ENCODE peak calls at places on chromosomes 11 and 22, in five cellular contexts. X is A549, T is HepG2, D is GM12878, F is SK-N-SH. Y is an unnamed sample.

GRCh38 chr22:30332551-30332950 is 5.8 kb upstream of the TBC1D10A start:
- DNase-seq in X (no peak), T (no peak), F (no peak), D (no peak), Y (no peak)

GRCh38 chr11:113240389-113240788 is 74.0 kb upstream of the TTC12 start:
- DNase-seq in D (no peak), T (no peak), F (no peak), X (no peak), Y (no peak)

GRCh38 chr22:35582218-35582860 is 34.8 kb downstream of the MB start:
- DNase-seq in X (no peak), T (no peak), F (no peak), D (no peak), Y (no peak)

GRCh38 chr11:1221848-1222311 is 986 bp upstream of the MUC5B start:
- DNase-seq in F (peak), D (no peak), T (no peak), X (no peak), Y (no peak)

GRCh38 chr22:26589367-26589844 is 526 bp downstream of the TPST2 start:
- DNase-seq in F (peak), T (no peak), X (peak), D (no peak), Y (peak)

GRCh38 chr11:109697140-109697843 is 275.3 kb downstream of the C11orf87 start:
- DNase-seq in F (peak), T (peak), D (no peak), X (peak), Y (peak)

GRCh38 chr11:80473562-80473961 is 1032.7 kb upstream of the TENM4 start:
- DNase-seq in F (no peak), T (no peak), X (no peak), D (peak), Y (no peak)

GRCh38 chr22:22343603-22344276 is 99.2 kb downstream of the VPREB1 start:
- DNase-seq in F (no peak), T (no peak), D (no peak), X (no peak), Y (no peak)

GRCh38 chr11:65112551-65113360 is 1.1 kb downstream of the TM7SF2 start:
- DNase-seq in X (peak), T (peak), D (no peak), F (peak), Y (peak)

GRCh38 chr22:49964136-49964492 is 3.5 kb downstream of the PIM3 start:
- DNase-seq in F (peak), T (no peak), D (no peak), X (no peak), Y (no peak)

GRCh38 chr11:104096900-104097299 is 60.5 kb downstream of the DDI1 start:
- DNase-seq in T (no peak), X (no peak), D (no peak), F (no peak), Y (no peak)

GRCh38 chr11:76674517-76675400 is 4.2 kb upstream of the LRRC32 start:
- DNase-seq in F (no peak), T (no peak), D (peak), X (no peak), Y (no peak)

GRCh38 chr11:118263694-118264567 is at the start of gene MPZL2:
- DNase-seq in D (no peak), X (no peak), T (peak), F (no peak), Y (no peak)

GRCh38 chr22:29463487-29464088 is 16.4 kb upstream of the NEFH start:
- DNase-seq in F (no peak), D (no peak), X (no peak), T (no peak), Y (no peak)

GRCh38 chr11:134124660-134125451 is 56.0 kb downstream of the JAM3 start:
- DNase-seq in D (no peak), X (no peak), F (peak), T (no peak), Y (no peak)

GRCh38 chr22:49517721-49518120 is 310.0 kb downstream of the BRD1 start:
- DNase-seq in X (no peak), F (no peak), D (no peak), T (no peak), Y (no peak)

GRCh38 chr22:46237453-46238158 is 12.5 kb downstream of the CDPF1 start:
- DNase-seq in T (no peak), F (no peak), X (no peak), D (no peak), Y (no peak)

GRCh38 chr11:17793642-17794170 is 59.1 kb downstream of the KCNC1 start:
- DNase-seq in X (no peak), D (no peak), F (no peak), T (no peak), Y (no peak)

GRCh38 chr11:85685131-85685819 is 720 bp downstream of the CCDC89 start:
- DNase-seq in D (no peak), F (peak), T (no peak), X (no peak), Y (no peak)

GRCh38 chr22:45503816-45504702 is 1.4 kb downstream of the FBLN1 start:
- DNase-seq in T (no peak), D (no peak), F (peak), X (no peak), Y (no peak)

GRCh38 chr11:50080256-50080655 is 47.6 kb downstream of the OR4C45 start:
- DNase-seq in D (no peak), T (no peak), F (no peak), X (no peak), Y (no peak)

GRCh38 chr11:134355656-134356055 is 23.9 kb downstream of the GLB1L2 start:
- DNase-seq in T (no peak), F (no peak), X (no peak), D (no peak), Y (no peak)

GRCh38 chr22:22400099-22400498 is 108.4 kb downstream of the ZNF280B start:
- DNase-seq in T (no peak), D (no peak), X (no peak), F (no peak), Y (peak)

GRCh38 chr11:57562596-57562995 is 4.9 kb downstream of the UBE2L6 start:
- DNase-seq in X (peak), F (no peak), T (no peak), D (no peak), Y (no peak)

GRCh38 chr11:20501971-20502370 is 97.4 kb upstream of the SLC6A5 start:
- DNase-seq in F (no peak), T (no peak), D (no peak), X (no peak), Y (no peak)

GRCh38 chr11:113850188-113850587 is 25.2 kb downstream of the USP28 start:
- DNase-seq in D (no peak), F (no peak), X (no peak), T (no peak), Y (no peak)

GRCh38 chr11:121236115-121237001 is 56.2 kb upstream of the SC5D start:
- DNase-seq in X (no peak), T (no peak), D (peak), F (no peak), Y (no peak)
- TF ChIP-seq CHD2 in X (no peak), T (no peak), D (no peak), F (no peak), Y (no peak)

GRCh38 chr11:68145120-68145866 is 24.1 kb upstream of the CHKA start:
- DNase-seq in F (no peak), D (no peak), X (peak), T (peak), Y (no peak)
- TF ChIP-seq CHD2 in F (no peak), D (no peak), X (no peak), T (no peak), Y (no peak)

DNA sequence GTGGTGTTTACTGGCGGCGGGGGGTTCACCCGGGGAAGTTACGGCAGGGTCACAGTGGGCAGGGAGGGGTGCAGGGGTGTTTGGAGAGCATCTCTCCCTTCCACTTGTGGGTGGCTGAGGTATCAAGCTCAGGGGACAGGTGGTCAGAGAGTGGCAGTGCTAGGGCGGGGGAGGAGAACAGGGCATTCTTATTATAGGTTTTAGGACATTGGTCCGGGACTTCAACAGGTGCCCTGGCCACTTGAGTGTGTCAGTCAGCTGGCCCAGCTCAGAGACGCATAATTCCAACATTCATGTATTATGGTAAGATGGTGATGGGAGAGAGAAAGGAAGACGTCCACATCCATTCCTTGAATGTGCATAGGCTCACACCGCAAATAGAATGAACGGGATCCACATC is 101.7 kb downstream of the TEAD1 start:
- DNase-seq in D (no peak), X (no peak), F (no peak), T (no peak), Y (no peak)
- TF ChIP-seq CHD2 in D (no peak), X (no peak), F (no peak), T (no peak), Y (no peak)

DNA sequence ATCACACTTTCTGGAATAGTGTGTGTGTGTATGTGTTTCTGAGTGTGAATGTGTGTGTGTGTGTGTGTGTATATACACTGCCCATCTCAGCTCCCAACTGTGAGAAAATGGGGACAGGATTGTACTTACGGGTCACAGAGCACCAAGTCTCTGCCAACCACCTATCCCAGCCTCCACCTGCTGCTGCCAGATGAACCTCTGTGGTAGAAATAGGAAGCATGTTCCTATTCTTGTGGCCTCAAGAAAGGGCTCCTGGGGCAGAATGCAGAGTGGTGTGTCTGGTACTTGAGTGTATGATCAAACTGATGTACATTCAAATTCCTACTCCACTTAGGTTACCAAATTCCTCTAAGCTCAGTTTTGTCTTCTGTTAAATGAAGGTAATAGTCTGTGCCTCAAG is 14.6 kb downstream of the UBASH3B start:
- DNase-seq in D (no peak), X (no peak), T (no peak), F (no peak), Y (no peak)
- TF ChIP-seq CHD2 in D (no peak), X (no peak), T (no peak), F (no peak), Y (no peak)

GRCh38 chr11:2305862-2306823 is 4.3 kb downstream of the TSPAN32 start:
- DNase-seq in D (no peak), T (no peak), F (peak), X (no peak), Y (no peak)

GRCh38 chr11:2302844-2303626 is 1.2 kb downstream of the TSPAN32 start:
- DNase-seq in T (no peak), D (no peak), F (peak), X (no peak), Y (no peak)

GRCh38 chr11:2303627-2304155 is 1.9 kb downstream of the TSPAN32 start:
- DNase-seq in D (no peak), T (no peak), F (peak), X (no peak), Y (peak)

GRCh38 chr11:2305140-2305861 is 3.5 kb downstream of the TSPAN32 start:
- DNase-seq in T (peak), D (peak), F (peak), X (peak), Y (peak)

GRCh38 chr11:2304156-2305139 is 2.6 kb downstream of the TSPAN32 start:
- DNase-seq in X (no peak), D (no peak), F (peak), T (no peak), Y (no peak)
- TF ChIP-seq CHD2 in X (no peak), D (no peak), F (no peak), T (no peak), Y (no peak)

GRCh38 chr22:37462426-37462825 is 23.8 kb downstream of the MFNG start:
- DNase-seq in X (no peak), F (peak), D (no peak), T (no peak), Y (no peak)

GRCh38 chr22:37456351-37456750 is 29.1 kb upstream of the ELFN2 start:
- DNase-seq in X (no peak), T (no peak), D (no peak), F (no peak), Y (no peak)

GRCh38 chr22:37457093-37457893 is 28.9 kb downstream of the MFNG start:
- DNase-seq in D (peak), F (peak), X (peak), T (peak), Y (peak)

GRCh38 chr22:37460684-37461083 is 25.5 kb downstream of the MFNG start:
- DNase-seq in F (no peak), T (no peak), D (no peak), X (no peak), Y (no peak)

GRCh38 chr22:37459211-37459610 is 27.0 kb downstream of the MFNG start:
- DNase-seq in T (no peak), F (no peak), D (no peak), X (no peak), Y (no peak)
- TF ChIP-seq CHD2 in T (no peak), F (no peak), D (no peak), X (no peak), Y (no peak)

DNA sequence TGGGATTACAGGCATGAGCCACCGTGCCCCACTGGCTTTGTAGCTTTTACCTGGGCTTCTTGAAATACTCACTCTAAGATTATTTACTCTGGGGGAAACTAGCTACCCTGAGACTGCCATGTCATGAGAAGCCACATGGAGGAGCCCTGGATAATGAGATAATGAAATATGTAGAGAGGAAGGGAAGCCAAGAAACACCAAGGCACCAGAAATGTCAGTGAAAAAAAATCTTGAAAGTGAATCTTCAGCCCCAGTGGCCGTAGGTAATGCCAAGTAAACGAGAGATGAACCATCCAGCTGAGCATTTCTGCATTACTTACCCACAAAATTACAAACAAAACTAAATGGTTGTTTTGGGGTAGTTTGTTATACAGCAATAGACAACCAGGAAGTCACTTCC is 125.6 kb downstream of the APIP start:
- DNase-seq in D (no peak), X (no peak), T (no peak), F (no peak), Y (no peak)
- TF ChIP-seq CHD2 in D (no peak), X (no peak), T (no peak), F (no peak), Y (no peak)

GRCh38 chr11:68935066-68935465 is 31.4 kb downstream of the IGHMBP2 start:
- DNase-seq in F (no peak), X (no peak), T (no peak), D (no peak), Y (no peak)
- TF ChIP-seq CHD2 in F (no peak), X (no peak), T (no peak), D (no peak), Y (no peak)

GRCh38 chr22:31983911-31984661 is 39.8 kb downstream of the YWHAH start:
- DNase-seq in X (no peak), T (no peak), F (no peak), D (no peak), Y (no peak)

GRCh38 chr22:31977939-31978338 is 33.6 kb downstream of the YWHAH start:
- DNase-seq in X (no peak), D (no peak), T (no peak), F (no peak), Y (no peak)

GRCh38 chr22:31977141-31977781 is 32.9 kb downstream of the YWHAH start:
- DNase-seq in X (peak), T (peak), F (peak), D (peak), Y (peak)

GRCh38 chr22:31980628-31981027 is 36.3 kb downstream of the YWHAH start:
- DNase-seq in D (no peak), T (no peak), F (no peak), X (no peak), Y (no peak)
- TF ChIP-seq CHD2 in D (no peak), T (no peak), F (no peak), X (no peak), Y (no peak)

Y was measured in K562.